ENCODE peak calls at places on chromosomes 12 and 14, in four cellular contexts. N is cerebellum, M is GM03348, E is HTR-8/SVneo. A is an unnamed sample.

GRCh38 chr12:19988918-19989317 is 379.4 kb upstream of the PDE3A start:
- DNase-seq in N (no peak), M (peak), E (no peak), A (no peak)

GRCh38 chr14:68949236-68949965 is 29.7 kb downstream of the ACTN1 start:
- DNase-seq in N (no peak), M (no peak), E (no peak), A (no peak)

GRCh38 chr12:10366875-10367274 is 23.0 kb downstream of the KLRK1 start:
- DNase-seq in N (no peak), M (no peak), E (no peak), A (no peak)

GRCh38 chr14:21917699-21918436 is 244.2 kb upstream of the OR4E1 start:
- DNase-seq in N (peak), M (peak), E (peak), A (peak)

GRCh38 chr14:92676448-92677086 is 71.9 kb downstream of the LGMN start:
- DNase-seq in N (no peak), M (no peak), E (no peak), A (no peak)

GRCh38 chr14:65219353-65219752 is 117.0 kb upstream of the MAX start:
- DNase-seq in N (no peak), M (no peak), E (no peak), A (no peak)

GRCh38 chr14:85934123-85934885 is 404.4 kb downstream of the FLRT2 start:
- DNase-seq in N (no peak), M (no peak), E (peak), A (peak)

GRCh38 chr12:55955800-55956508 is 9.9 kb downstream of the PMEL start:
- DNase-seq in N (no peak), M (peak), E (peak), A (peak)

GRCh38 chr14:80150301-80150700 is 61.0 kb downstream of the DIO2 start:
- DNase-seq in N (no peak), M (no peak), E (no peak), A (no peak)

GRCh38 chr12:47818007-47818376 is 1.7 kb downstream of the HDAC7 start:
- DNase-seq in N (no peak), M (no peak), E (no peak), A (no peak)

GRCh38 chr12:23980826-23981225 is 31.4 kb upstream of the SOX5 start:
- DNase-seq in N (no peak), M (no peak), E (no peak), A (peak)

GRCh38 chr12:26767865-26768264 is 65.1 kb downstream of the ITPR2 start:
- DNase-seq in N (no peak), M (no peak), E (no peak), A (no peak)

GRCh38 chr12:3684449-3685051 is 68.4 kb downstream of the CRACR2A start:
- DNase-seq in N (no peak), M (no peak), E (no peak), A (no peak)

GRCh38 chr14:72909163-72909562 is 15.3 kb upstream of the DPF3 start:
- DNase-seq in N (no peak), M (peak), E (no peak), A (no peak)

GRCh38 chr14:106737025-106737424 is 1210.6 kb downstream of the TMEM121 start:
- DNase-seq in N (no peak), M (no peak), E (no peak), A (no peak)

GRCh38 chr12:42756841-42757661 is 167.5 kb upstream of the PRICKLE1 start:
- DNase-seq in N (no peak), M (peak), E (peak), A (peak)

GRCh38 chr12:12812163-12812562 is 983 bp upstream of the DDX47 start:
- DNase-seq in N (no peak), M (no peak), E (no peak), A (no peak)

GRCh38 chr12:124172646-124173045 is 122.2 kb upstream of the RFLNA start:
- DNase-seq in N (no peak), M (peak), E (peak), A (peak)

A was measured in RWPE1.